ENCODE peak calls at places on chromosome 19, in seven cellular contexts. O, F, C, P, G, J and S are unnamed samples.

GRCh38 chr19:46221981-46222610 is 7.4 kb upstream of the IGFL1 start:
- DNase-seq in F (peak), G (no peak), J (no peak), C (no peak), O (no peak), P (peak), S (no peak)

GRCh38 chr19:16441661-16442071 is 30.1 kb downstream of the EPS15L1 start:
- DNase-seq in F (no peak), G (peak), C (peak), J (no peak), O (peak), P (no peak), S (no peak)

GRCh38 chr19:30154410-30154809 is 212.4 kb downstream of the URI1 start:
- DNase-seq in P (no peak), F (no peak), O (no peak), J (no peak), G (no peak), C (no peak), S (peak)

GRCh38 chr19:10701955-10702307 is 692 bp downstream of the QTRT1 start:
- DNase-seq in P (peak), F (no peak), G (peak), J (peak), O (peak), C (peak), S (no peak)

GRCh38 chr19:1818549-1819195 is 6.6 kb upstream of the ATP8B3 start:
- DNase-seq in P (no peak), J (no peak), C (no peak), F (no peak), G (no peak), O (no peak), S (no peak)

GRCh38 chr19:49637865-49638350 is 2.0 kb downstream of the RRAS start:
- DNase-seq in P (peak), O (peak), C (no peak), F (peak), J (peak), G (no peak), S (no peak)

GRCh38 chr19:30920238-30920637 is 429.0 kb downstream of the TSHZ3 start:
- DNase-seq in P (no peak), F (no peak), G (no peak), C (no peak), O (no peak), J (no peak), S (no peak)

GRCh38 chr19:38125238-38125637 is 98.8 kb downstream of the DPF1 start:
- DNase-seq in P (no peak), G (no peak), C (no peak), F (no peak), O (no peak), J (no peak), S (no peak)

GRCh38 chr19:661427-662196 is 1.4 kb downstream of the RNF126 start:
- DNase-seq in P (peak), J (no peak), C (peak), G (peak), F (no peak), O (no peak), S (no peak)

GRCh38 chr19:1510442-1510806 is 2.4 kb downstream of the ADAMTSL5 start:
- DNase-seq in G (no peak), O (no peak), C (no peak), J (no peak), F (no peak), P (no peak), S (no peak)

GRCh38 chr19:15276620-15277019 is 44.4 kb upstream of the EPHX3 start:
- DNase-seq in C (no peak), G (no peak), O (no peak), P (peak), F (no peak), J (no peak), S (no peak)

GRCh38 chr19:41411094-41411493 is 13.5 kb downstream of the BCKDHA start:
- DNase-seq in J (no peak), G (no peak), C (no peak), P (no peak), O (no peak), F (no peak), S (no peak)

GRCh38 chr19:49469828-49470614 is 4.0 kb upstream of the FLT3LG start:
- DNase-seq in F (no peak), C (peak), J (no peak), P (peak), G (peak), O (no peak), S (no peak)

GRCh38 chr19:16223746-16224145 is 26.0 kb downstream of the AP1M1 start:
- DNase-seq in F (no peak), G (no peak), O (no peak), J (no peak), C (no peak), P (no peak), S (no peak)

GRCh38 chr19:21812448-21812847 is 23.5 kb downstream of the ZNF43 start:
- DNase-seq in C (no peak), P (no peak), J (no peak), G (no peak), O (no peak), F (no peak), S (no peak)

GRCh38 chr19:21322528-21322927 is 6.7 kb downstream of the ZNF708 start:
- DNase-seq in O (no peak), C (no peak), P (no peak), G (no peak), J (no peak), F (peak), S (no peak)

GRCh38 chr19:34428549-34429285 is 536 bp downstream of the UBA2 start:
- DNase-seq in G (peak), O (peak), C (no peak), J (no peak), F (peak), P (peak), S (no peak)

GRCh38 chr19:33302175-33302973 is at the start of gene CEBPA:
- DNase-seq in J (peak), O (peak), P (peak), C (peak), G (peak), F (peak), S (peak)